ENCODE peak calls at places on chromosomes 7 and 10, in eight cellular contexts. One of them, this sample, is unnamed.

GRCh38 chr7:4189151-4189570 is 492.9 kb upstream of the FOXK1 start:
- DNase-seq in T follicular helper cell: no peak
- DNase-seq in stomach: peak
- DNase-seq in T-helper 17 cell: no peak
- DNase-seq in H54: peak
- DNase-seq in skeletal muscle cell: no peak
- DNase-seq in GM19239: no peak
- DNase-seq in activated T-helper 1 cell treated with anti-CD3 and anti-CD28 coated beads, Interleukin-2, amount 50 U/mL, for 16 hours: no peak
- DNase-seq in this sample: no peak

GRCh38 chr7:27134392-27134791 is 3.8 kb upstream of the HOXA4 start:
- DNase-seq in stomach: no peak
- DNase-seq in T follicular helper cell: no peak
- DNase-seq in activated T-helper 1 cell treated with anti-CD3 and anti-CD28 coated beads, Interleukin-2, amount 50 U/mL, for 16 hours: no peak
- DNase-seq in H54: no peak
- DNase-seq in T-helper 17 cell: no peak
- DNase-seq in skeletal muscle cell: peak
- DNase-seq in GM19239: no peak
- DNase-seq in this sample: no peak

GRCh38 chr7:906776-907157 is 30.4 kb downstream of the GET4 start:
- DNase-seq in T follicular helper cell: no peak
- DNase-seq in GM19239: no peak
- DNase-seq in activated T-helper 1 cell treated with anti-CD3 and anti-CD28 coated beads, Interleukin-2, amount 50 U/mL, for 16 hours: no peak
- DNase-seq in T-helper 17 cell: no peak
- DNase-seq in stomach: no peak
- DNase-seq in skeletal muscle cell: no peak
- DNase-seq in H54: no peak
- DNase-seq in this sample: no peak

GRCh38 chr7:138170959-138171703 is 94.9 kb downstream of the AKR1D1 start:
- DNase-seq in skeletal muscle cell: no peak
- DNase-seq in T follicular helper cell: no peak
- DNase-seq in T-helper 17 cell: no peak
- DNase-seq in stomach: no peak
- DNase-seq in GM19239: peak
- DNase-seq in H54: no peak
- DNase-seq in activated T-helper 1 cell treated with anti-CD3 and anti-CD28 coated beads, Interleukin-2, amount 50 U/mL, for 16 hours: no peak
- DNase-seq in this sample: no peak

GRCh38 chr7:18019562-18019961 is 8.1 kb downstream of the PRPS1L1 start:
- DNase-seq in stomach: no peak
- DNase-seq in H54: peak
- DNase-seq in T follicular helper cell: no peak
- DNase-seq in T-helper 17 cell: no peak
- DNase-seq in GM19239: no peak
- DNase-seq in activated T-helper 1 cell treated with anti-CD3 and anti-CD28 coated beads, Interleukin-2, amount 50 U/mL, for 16 hours: no peak
- DNase-seq in skeletal muscle cell: no peak
- DNase-seq in this sample: no peak

GRCh38 chr10:110356628-110357245 is 52.0 kb upstream of the SMNDC1 start:
- DNase-seq in T follicular helper cell: peak
- DNase-seq in T-helper 17 cell: peak
- DNase-seq in stomach: peak
- DNase-seq in H54: no peak
- DNase-seq in GM19239: peak
- DNase-seq in skeletal muscle cell: peak
- DNase-seq in activated T-helper 1 cell treated with anti-CD3 and anti-CD28 coated beads, Interleukin-2, amount 50 U/mL, for 16 hours: no peak
- DNase-seq in this sample: peak

GRCh38 chr10:21860718-21861117 is 142.8 kb downstream of the DNAJC1 start:
- DNase-seq in stomach: no peak
- DNase-seq in activated T-helper 1 cell treated with anti-CD3 and anti-CD28 coated beads, Interleukin-2, amount 50 U/mL, for 16 hours: no peak
- DNase-seq in GM19239: no peak
- DNase-seq in T-helper 17 cell: no peak
- DNase-seq in H54: no peak
- DNase-seq in T follicular helper cell: no peak
- DNase-seq in skeletal muscle cell: no peak
- DNase-seq in this sample: no peak

GRCh38 chr7:92872701-92873100 is 36.3 kb upstream of the CDK6 start:
- DNase-seq in T-helper 17 cell: no peak
- DNase-seq in stomach: no peak
- DNase-seq in activated T-helper 1 cell treated with anti-CD3 and anti-CD28 coated beads, Interleukin-2, amount 50 U/mL, for 16 hours: no peak
- DNase-seq in T follicular helper cell: no peak
- DNase-seq in skeletal muscle cell: no peak
- DNase-seq in H54: no peak
- DNase-seq in GM19239: no peak
- DNase-seq in this sample: no peak

GRCh38 chr10:24180891-24181290 is 28.0 kb upstream of the KIAA1217 start:
- DNase-seq in skeletal muscle cell: no peak
- DNase-seq in activated T-helper 1 cell treated with anti-CD3 and anti-CD28 coated beads, Interleukin-2, amount 50 U/mL, for 16 hours: no peak
- DNase-seq in GM19239: no peak
- DNase-seq in T follicular helper cell: no peak
- DNase-seq in H54: no peak
- DNase-seq in stomach: no peak
- DNase-seq in T-helper 17 cell: no peak
- DNase-seq in this sample: no peak

GRCh38 chr7:141513720-141514119 is 37.5 kb upstream of the AGK start:
- DNase-seq in stomach: no peak
- DNase-seq in skeletal muscle cell: no peak
- DNase-seq in T-helper 17 cell: no peak
- DNase-seq in T follicular helper cell: no peak
- DNase-seq in activated T-helper 1 cell treated with anti-CD3 and anti-CD28 coated beads, Interleukin-2, amount 50 U/mL, for 16 hours: no peak
- DNase-seq in H54: no peak
- DNase-seq in GM19239: no peak
- DNase-seq in this sample: no peak

GRCh38 chr7:107953265-107953923 is 49.6 kb downstream of the LAMB1 start:
- DNase-seq in skeletal muscle cell: no peak
- DNase-seq in H54: no peak
- DNase-seq in T-helper 17 cell: no peak
- DNase-seq in activated T-helper 1 cell treated with anti-CD3 and anti-CD28 coated beads, Interleukin-2, amount 50 U/mL, for 16 hours: no peak
- DNase-seq in GM19239: no peak
- DNase-seq in T follicular helper cell: no peak
- DNase-seq in stomach: no peak
- DNase-seq in this sample: no peak

GRCh38 chr7:150324366-150324961 is 1.1 kb upstream of the ACTR3C start:
- DNase-seq in T-helper 17 cell: no peak
- DNase-seq in skeletal muscle cell: no peak
- DNase-seq in H54: no peak
- DNase-seq in stomach: no peak
- DNase-seq in activated T-helper 1 cell treated with anti-CD3 and anti-CD28 coated beads, Interleukin-2, amount 50 U/mL, for 16 hours: no peak
- DNase-seq in T follicular helper cell: no peak
- DNase-seq in GM19239: no peak
- DNase-seq in this sample: no peak

GRCh38 chr7:119572132-119572531 is 700.8 kb upstream of the KCND2 start:
- DNase-seq in skeletal muscle cell: no peak
- DNase-seq in GM19239: no peak
- DNase-seq in T follicular helper cell: no peak
- DNase-seq in T-helper 17 cell: no peak
- DNase-seq in H54: no peak
- DNase-seq in activated T-helper 1 cell treated with anti-CD3 and anti-CD28 coated beads, Interleukin-2, amount 50 U/mL, for 16 hours: no peak
- DNase-seq in stomach: no peak
- DNase-seq in this sample: no peak

GRCh38 chr7:133070562-133070961 is 11.3 kb downstream of the CHCHD3 start:
- DNase-seq in activated T-helper 1 cell treated with anti-CD3 and anti-CD28 coated beads, Interleukin-2, amount 50 U/mL, for 16 hours: no peak
- DNase-seq in GM19239: no peak
- DNase-seq in H54: no peak
- DNase-seq in T follicular helper cell: no peak
- DNase-seq in stomach: no peak
- DNase-seq in T-helper 17 cell: no peak
- DNase-seq in skeletal muscle cell: no peak
- DNase-seq in this sample: no peak

GRCh38 chr10:5081091-5081490 is 13.1 kb upstream of the AKR1C3 start:
- DNase-seq in skeletal muscle cell: no peak
- DNase-seq in H54: no peak
- DNase-seq in activated T-helper 1 cell treated with anti-CD3 and anti-CD28 coated beads, Interleukin-2, amount 50 U/mL, for 16 hours: no peak
- DNase-seq in GM19239: no peak
- DNase-seq in T-helper 17 cell: no peak
- DNase-seq in T follicular helper cell: no peak
- DNase-seq in stomach: no peak
- DNase-seq in this sample: no peak

GRCh38 chr10:15879663-15880062 is 19.4 kb upstream of the MINDY3 start:
- DNase-seq in H54: no peak
- DNase-seq in stomach: no peak
- DNase-seq in activated T-helper 1 cell treated with anti-CD3 and anti-CD28 coated beads, Interleukin-2, amount 50 U/mL, for 16 hours: no peak
- DNase-seq in T follicular helper cell: no peak
- DNase-seq in T-helper 17 cell: no peak
- DNase-seq in GM19239: no peak
- DNase-seq in skeletal muscle cell: no peak
- DNase-seq in this sample: no peak

GRCh38 chr7:578386-578785 is 58.7 kb upstream of the PDGFA start:
- DNase-seq in T-helper 17 cell: no peak
- DNase-seq in GM19239: no peak
- DNase-seq in activated T-helper 1 cell treated with anti-CD3 and anti-CD28 coated beads, Interleukin-2, amount 50 U/mL, for 16 hours: no peak
- DNase-seq in T follicular helper cell: no peak
- DNase-seq in skeletal muscle cell: no peak
- DNase-seq in stomach: no peak
- DNase-seq in H54: no peak
- DNase-seq in this sample: no peak

GRCh38 chr7:157339777-157340677 is 3.2 kb downstream of the DNAJB6 start:
- DNase-seq in stomach: peak
- DNase-seq in H54: no peak
- DNase-seq in activated T-helper 1 cell treated with anti-CD3 and anti-CD28 coated beads, Interleukin-2, amount 50 U/mL, for 16 hours: peak
- DNase-seq in GM19239: peak
- DNase-seq in T-helper 17 cell: peak
- DNase-seq in skeletal muscle cell: peak
- DNase-seq in T follicular helper cell: peak
- DNase-seq in this sample: peak

GRCh38 chr7:55474944-55475911 is 97.1 kb downstream of the VOPP1 start:
- DNase-seq in T follicular helper cell: no peak
- DNase-seq in activated T-helper 1 cell treated with anti-CD3 and anti-CD28 coated beads, Interleukin-2, amount 50 U/mL, for 16 hours: no peak
- DNase-seq in T-helper 17 cell: no peak
- DNase-seq in stomach: peak
- DNase-seq in GM19239: no peak
- DNase-seq in skeletal muscle cell: no peak
- DNase-seq in H54: no peak
- DNase-seq in this sample: peak

GRCh38 chr7:107560898-107561516 is 2.7 kb downstream of the COG5 start:
- DNase-seq in stomach: no peak
- DNase-seq in T follicular helper cell: peak
- DNase-seq in skeletal muscle cell: no peak
- DNase-seq in T-helper 17 cell: no peak
- DNase-seq in activated T-helper 1 cell treated with anti-CD3 and anti-CD28 coated beads, Interleukin-2, amount 50 U/mL, for 16 hours: no peak
- DNase-seq in H54: no peak
- DNase-seq in GM19239: no peak
- DNase-seq in this sample: no peak

GRCh38 chr7:42283553-42283952 is 46.5 kb upstream of the GLI3 start:
- DNase-seq in GM19239: no peak
- DNase-seq in H54: no peak
- DNase-seq in T-helper 17 cell: no peak
- DNase-seq in skeletal muscle cell: no peak
- DNase-seq in stomach: no peak
- DNase-seq in T follicular helper cell: no peak
- DNase-seq in activated T-helper 1 cell treated with anti-CD3 and anti-CD28 coated beads, Interleukin-2, amount 50 U/mL, for 16 hours: no peak
- DNase-seq in this sample: no peak

GRCh38 chr7:150502519-150502918 is 12.2 kb upstream of the GIMAP7 start:
- DNase-seq in T follicular helper cell: no peak
- DNase-seq in activated T-helper 1 cell treated with anti-CD3 and anti-CD28 coated beads, Interleukin-2, amount 50 U/mL, for 16 hours: no peak
- DNase-seq in T-helper 17 cell: no peak
- DNase-seq in GM19239: no peak
- DNase-seq in H54: no peak
- DNase-seq in stomach: no peak
- DNase-seq in skeletal muscle cell: no peak
- DNase-seq in this sample: peak

GRCh38 chr7:158350166-158350900 is 237.3 kb downstream of the PTPRN2 start:
- DNase-seq in T follicular helper cell: no peak
- DNase-seq in H54: no peak
- DNase-seq in activated T-helper 1 cell treated with anti-CD3 and anti-CD28 coated beads, Interleukin-2, amount 50 U/mL, for 16 hours: no peak
- DNase-seq in T-helper 17 cell: no peak
- DNase-seq in stomach: no peak
- DNase-seq in GM19239: no peak
- DNase-seq in skeletal muscle cell: no peak
- DNase-seq in this sample: no peak

GRCh38 chr7:133274265-133274664 is 21.4 kb downstream of the EXOC4 start:
- DNase-seq in T follicular helper cell: no peak
- DNase-seq in T-helper 17 cell: no peak
- DNase-seq in activated T-helper 1 cell treated with anti-CD3 and anti-CD28 coated beads, Interleukin-2, amount 50 U/mL, for 16 hours: no peak
- DNase-seq in GM19239: no peak
- DNase-seq in H54: no peak
- DNase-seq in skeletal muscle cell: no peak
- DNase-seq in stomach: no peak
- DNase-seq in this sample: no peak

GRCh38 chr7:3518546-3518945 is 217.5 kb downstream of the SDK1 start:
- DNase-seq in activated T-helper 1 cell treated with anti-CD3 and anti-CD28 coated beads, Interleukin-2, amount 50 U/mL, for 16 hours: no peak
- DNase-seq in stomach: no peak
- DNase-seq in T follicular helper cell: no peak
- DNase-seq in GM19239: no peak
- DNase-seq in H54: no peak
- DNase-seq in T-helper 17 cell: no peak
- DNase-seq in skeletal muscle cell: no peak
- DNase-seq in this sample: no peak

GRCh38 chr7:128084896-128085608 is 53.8 kb upstream of the LRRC4 start:
- DNase-seq in stomach: no peak
- DNase-seq in H54: no peak
- DNase-seq in GM19239: no peak
- DNase-seq in skeletal muscle cell: no peak
- DNase-seq in T-helper 17 cell: no peak
- DNase-seq in activated T-helper 1 cell treated with anti-CD3 and anti-CD28 coated beads, Interleukin-2, amount 50 U/mL, for 16 hours: no peak
- DNase-seq in T follicular helper cell: no peak
- DNase-seq in this sample: no peak

GRCh38 chr10:100660945-100661344 is 84.4 kb upstream of the PAX2 start:
- DNase-seq in T-helper 17 cell: no peak
- DNase-seq in GM19239: no peak
- DNase-seq in skeletal muscle cell: no peak
- DNase-seq in stomach: no peak
- DNase-seq in T follicular helper cell: no peak
- DNase-seq in H54: no peak
- DNase-seq in activated T-helper 1 cell treated with anti-CD3 and anti-CD28 coated beads, Interleukin-2, amount 50 U/mL, for 16 hours: no peak
- DNase-seq in this sample: no peak

GRCh38 chr7:85285502-85285901 is 98.6 kb upstream of the SEMA3D start:
- DNase-seq in skeletal muscle cell: no peak
- DNase-seq in T follicular helper cell: no peak
- DNase-seq in GM19239: no peak
- DNase-seq in H54: no peak
- DNase-seq in activated T-helper 1 cell treated with anti-CD3 and anti-CD28 coated beads, Interleukin-2, amount 50 U/mL, for 16 hours: no peak
- DNase-seq in stomach: no peak
- DNase-seq in T-helper 17 cell: no peak
- DNase-seq in this sample: no peak

GRCh38 chr7:43721193-43721806 is 8.0 kb downstream of the COA1 start:
- DNase-seq in H54: no peak
- DNase-seq in T-helper 17 cell: no peak
- DNase-seq in activated T-helper 1 cell treated with anti-CD3 and anti-CD28 coated beads, Interleukin-2, amount 50 U/mL, for 16 hours: no peak
- DNase-seq in skeletal muscle cell: no peak
- DNase-seq in T follicular helper cell: no peak
- DNase-seq in GM19239: no peak
- DNase-seq in stomach: no peak
- DNase-seq in this sample: no peak

GRCh38 chr7:10075866-10076265 is 897.8 kb upstream of the PHF14 start:
- DNase-seq in T follicular helper cell: no peak
- DNase-seq in activated T-helper 1 cell treated with anti-CD3 and anti-CD28 coated beads, Interleukin-2, amount 50 U/mL, for 16 hours: no peak
- DNase-seq in skeletal muscle cell: no peak
- DNase-seq in T-helper 17 cell: no peak
- DNase-seq in H54: no peak
- DNase-seq in stomach: no peak
- DNase-seq in GM19239: no peak
- DNase-seq in this sample: no peak

GRCh38 chr7:98683514-98683913 is 66.4 kb downstream of the NPTX2 start:
- DNase-seq in T follicular helper cell: no peak
- DNase-seq in activated T-helper 1 cell treated with anti-CD3 and anti-CD28 coated beads, Interleukin-2, amount 50 U/mL, for 16 hours: no peak
- DNase-seq in H54: no peak
- DNase-seq in stomach: no peak
- DNase-seq in skeletal muscle cell: no peak
- DNase-seq in GM19239: no peak
- DNase-seq in T-helper 17 cell: no peak
- DNase-seq in this sample: no peak

This sample was measured in T-helper 2 cell.